ENCODE peak calls at places on chromosomes 3 and 15, in five cellular contexts. P is WTC11, U is esophagus squamous epithelium, A is cardiac fibroblast, O is natural killer cell. M is an unnamed sample.

GRCh38 chr3:140363801-140364200 is 314.1 kb upstream of the TRIM42 start:
- DNase-seq in P (no peak), U (no peak), A (no peak), O (peak; percentile 20), M (no peak)

GRCh38 chr15:68277131-68277604 is 377 bp upstream of the FEM1B start:
- DNase-seq in P (peak; percentile 59), U (no peak), A (peak; percentile 79), O (no peak), M (peak; percentile 59)

GRCh38 chr3:7272203-7272602 is 411.3 kb downstream of the GRM7 start:
- DNase-seq in P (no peak), U (no peak), A (no peak), O (no peak), M (no peak)

GRCh38 chr3:12882336-12883310 is 41.3 kb upstream of the RPL32 start:
- DNase-seq in P (no peak), U (no peak), A (no peak), O (no peak), M (no peak)

GRCh38 chr3:134294302-134294925 is 43.8 kb upstream of the RYK start:
- DNase-seq in P (no peak), U (no peak), A (no peak), O (peak; percentile 51), M (no peak)

GRCh38 chr3:71629289-71630252 is 46.0 kb upstream of the FOXP1 start:
- DNase-seq in P (no peak), U (no peak), A (peak; percentile 52), O (no peak), M (peak; percentile 78)

GRCh38 chr3:65936908-65937638 is 101.6 kb downstream of the MAGI1 start:
- DNase-seq in P (no peak), U (no peak), A (no peak), O (no peak), M (no peak)

GRCh38 chr3:161171113-161171512 is 50.0 kb upstream of the NMD3 start:
- DNase-seq in P (no peak), U (no peak), A (peak; percentile 85), O (no peak), M (peak; percentile 84)

GRCh38 chr3:9153763-9154601 is 95.5 kb downstream of the SRGAP3 start:
- DNase-seq in P (no peak), U (no peak), A (peak; percentile 29), O (no peak), M (peak; percentile 91)

GRCh38 chr3:114418107-114418506 is 124.3 kb downstream of the TIGIT start:
- DNase-seq in P (no peak), U (no peak), A (no peak), O (no peak), M (no peak)

GRCh38 chr3:107465064-107465631 is 57.6 kb upstream of the BBX start:
- DNase-seq in P (no peak), U (no peak), A (no peak), O (no peak), M (no peak)

GRCh38 chr3:78507196-78507984 is 1260.4 kb downstream of the ROBO1 start:
- DNase-seq in P (peak; percentile 16), U (no peak), A (no peak), O (no peak), M (no peak)

GRCh38 chr15:74873756-74874424 is 725 bp upstream of the SCAMP2 start:
- DNase-seq in P (peak; percentile 37), U (no peak), A (peak; percentile 19), O (no peak), M (peak; percentile 16)

GRCh38 chr3:16216373-16216935 is 42.0 kb downstream of the GALNT15 start:
- DNase-seq in P (no peak), U (no peak), A (no peak), O (no peak), M (no peak)

GRCh38 chr15:88986949-88987589 is 73.9 kb upstream of the MFGE8 start:
- DNase-seq in P (peak; percentile 29), U (no peak), A (no peak), O (no peak), M (no peak)

GRCh38 chr3:154421067-154421466 is 8.9 kb downstream of the GPR149 start:
- DNase-seq in P (peak; percentile 29), U (no peak), A (peak; percentile 3), O (no peak), M (no peak)

GRCh38 chr3:33041909-33042308 is 55.0 kb downstream of the GLB1 start:
- DNase-seq in P (no peak), U (no peak), A (no peak), O (no peak), M (no peak)

GRCh38 chr3:186318135-186318534 is 43.9 kb downstream of the DGKG start:
- DNase-seq in P (no peak), U (no peak), A (peak; percentile 12), O (no peak), M (peak; percentile 46)

GRCh38 chr3:10310578-10310977 is 10.3 kb downstream of the SEC13 start:
- DNase-seq in P (no peak), U (no peak), A (no peak), O (no peak), M (peak; percentile 40)

GRCh38 chr3:66615643-66616301 is 115.0 kb upstream of the LRIG1 start:
- DNase-seq in P (no peak), U (no peak), A (no peak), O (no peak), M (no peak)

GRCh38 chr3:43093006-43093405 is 12.9 kb downstream of the POMGNT2 start:
- DNase-seq in P (no peak), U (no peak), A (no peak), O (no peak), M (no peak)

GRCh38 chr3:129503387-129504010 is 24.9 kb upstream of the RHO start:
- DNase-seq in P (no peak), U (no peak), A (no peak), O (peak; percentile 23), M (no peak)

GRCh38 chr3:71372911-71373637 is 210.5 kb downstream of the FOXP1 start:
- DNase-seq in P (no peak), U (no peak), A (no peak), O (no peak), M (no peak)

GRCh38 chr3:167394003-167394402 is 13.9 kb upstream of the ZBBX start:
- DNase-seq in P (no peak), U (no peak), A (no peak), O (no peak), M (no peak)

GRCh38 chr3:69888040-69888945 is 111.2 kb upstream of the SAMMSON start:
- DNase-seq in P (no peak), U (no peak), A (no peak), O (no peak), M (no peak)

GRCh38 chr15:80153900-80154299 is 1.1 kb downstream of the FAH start:
- DNase-seq in P (no peak), U (no peak), A (no peak), O (no peak), M (peak; percentile 12)

GRCh38 chr3:8733332-8734094 is at the start of gene CAV3:
- DNase-seq in P (no peak), U (no peak), A (no peak), O (no peak), M (no peak)

DNA sequence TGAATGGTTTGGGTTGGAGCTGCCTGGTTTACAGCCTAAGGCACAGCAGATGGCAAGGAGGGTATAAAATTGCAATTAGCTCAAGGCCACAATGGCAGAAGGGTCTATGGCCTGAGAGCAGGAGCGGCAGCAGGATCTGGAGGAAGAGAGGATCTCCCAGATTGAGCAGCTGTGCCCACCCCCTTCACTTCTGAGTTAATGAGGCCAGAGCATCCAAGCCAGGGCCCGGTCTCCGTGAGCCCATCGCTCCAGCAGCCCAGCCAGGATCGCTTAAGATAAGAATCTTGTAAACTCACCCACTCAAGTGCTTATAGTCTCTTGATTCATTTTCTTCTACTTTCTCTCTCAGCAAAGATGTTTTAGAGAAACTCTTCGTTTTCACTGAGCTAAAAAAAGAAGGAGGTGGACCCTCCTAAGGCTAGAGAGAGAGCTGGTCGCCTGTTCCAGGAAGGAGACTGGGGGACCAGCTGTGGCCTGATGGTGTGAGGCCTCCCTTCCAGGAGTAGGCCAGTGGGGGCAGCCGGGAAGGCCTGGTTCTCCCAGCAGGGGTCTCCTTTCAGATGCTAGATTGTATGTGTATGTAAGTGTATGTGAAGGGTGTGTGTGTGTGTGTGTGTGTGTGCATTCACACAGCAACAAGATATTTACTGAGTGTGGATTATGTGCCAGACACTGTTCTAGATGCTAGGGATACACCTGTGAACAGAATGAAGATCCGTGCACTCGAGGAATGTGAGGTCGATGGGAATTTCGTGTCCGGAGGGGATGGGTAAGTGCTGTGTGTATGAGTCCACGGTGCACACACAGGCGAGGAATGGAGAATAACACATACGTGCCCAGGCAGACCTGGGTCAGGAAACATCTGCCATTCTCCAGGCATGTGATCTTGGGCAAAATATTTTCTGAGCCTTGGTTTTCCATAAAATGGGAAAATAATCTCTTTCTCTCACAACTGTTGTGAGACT is 18.6 kb downstream of the MAGEF1 start:
- DNase-seq in P (no peak), U (no peak), A (no peak), O (no peak), M (no peak)
- TF ChIP-seq CTCF in P (no peak), U (no peak), A (no peak), O (no peak), M (no peak)

DNA sequence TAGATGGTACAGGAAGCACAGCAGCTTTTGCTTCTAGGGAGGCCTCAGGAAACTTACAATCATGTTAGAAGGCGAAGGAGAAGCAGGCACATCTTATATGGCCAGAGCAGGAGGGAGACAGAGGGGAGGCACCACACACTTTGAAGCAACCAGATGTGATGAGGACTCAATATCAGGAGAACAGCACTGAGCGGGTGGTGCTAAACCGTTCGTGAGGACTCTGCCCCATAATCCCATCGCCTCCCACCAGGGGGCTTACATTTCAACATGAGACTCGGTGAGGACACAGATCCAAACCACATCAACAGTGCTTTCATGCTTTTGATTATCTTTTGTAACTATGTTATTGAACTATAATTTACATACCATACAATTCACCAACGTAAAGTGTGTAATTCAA is 7.6 kb upstream of the TMEM44 start:
- DNase-seq in P (peak; percentile 40), U (no peak), A (peak; percentile 37), O (no peak), M (no peak)
- TF ChIP-seq CTCF in P (no peak), U (no peak), A (peak; percentile 38), O (no peak), M (peak; percentile 37)

DNA sequence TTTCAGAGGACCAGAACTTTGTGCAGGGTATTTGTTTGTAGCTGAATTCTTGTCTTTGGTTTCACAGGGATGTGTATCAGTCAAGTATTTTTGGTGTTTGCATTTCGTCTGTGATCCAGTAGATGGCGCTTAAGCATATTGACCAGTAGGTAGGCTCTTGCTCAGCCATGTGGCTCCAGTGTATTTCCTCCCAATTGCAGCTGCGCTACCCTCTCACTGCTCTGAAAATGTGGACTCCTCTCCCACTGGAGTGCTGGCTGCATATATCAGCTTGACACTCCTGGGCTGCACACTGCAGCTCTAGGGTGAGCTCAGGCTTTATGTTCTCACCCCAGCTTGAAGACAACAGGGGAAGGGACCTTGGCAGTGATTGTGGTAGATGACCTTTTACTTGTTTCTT is 1264.3 kb upstream of the ALCAM start:
- DNase-seq in P (no peak), U (no peak), A (peak; percentile 62), O (no peak), M (peak; percentile 68)
- TF ChIP-seq CTCF in P (peak; percentile 39), U (no peak), A (peak; percentile 31), O (no peak), M (peak; percentile 76)

DNA sequence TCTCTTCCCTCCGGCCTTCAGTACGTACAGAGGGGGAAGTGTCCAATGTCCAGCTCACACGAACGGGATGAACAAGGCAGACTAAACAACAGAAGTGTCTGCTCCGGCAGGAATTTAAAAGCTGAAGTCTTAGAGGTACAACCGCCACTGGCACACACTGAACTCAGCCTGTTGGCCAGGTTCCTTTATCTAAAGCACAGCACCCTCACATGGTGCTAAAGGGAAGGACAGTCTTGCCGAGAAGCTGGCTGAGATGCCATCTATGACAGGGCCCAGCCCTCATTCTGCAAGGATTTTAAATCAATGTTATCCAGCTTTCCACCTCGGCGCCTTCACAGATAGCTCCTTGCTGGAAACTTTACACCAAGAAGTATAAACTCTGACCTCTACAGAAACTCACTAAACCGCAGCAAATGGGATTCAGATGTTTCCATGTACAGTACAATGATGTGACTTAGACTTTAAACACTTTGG is 2.8 kb downstream of the ADAMTS17 start:
- DNase-seq in P (peak; percentile 61), U (no peak), A (peak; percentile 88), O (no peak), M (peak; percentile 38)
- TF ChIP-seq CTCF in P (peak; percentile 68), U (peak; percentile 83), A (peak; percentile 39), O (peak; percentile 59), M (peak; percentile 44)